ENCODE peak calls at places on chromosomes 4 and X, in ten cellular contexts. C, L, V, G, W, J, D, M, Y and F are unnamed samples.
A peak's percentile ranks its signal among the peaks of the same experiment; 100 is the strongest.

GRCh38 chr4:151604238-151604637 is 156.6 kb downstream of the GATB start:
- DNase-seq in C (no peak), L (no peak), V (no peak), G (peak; percentile 50), W (peak; percentile 27), J (peak; percentile 6), D (no peak), M (no peak), Y (peak; percentile 36), F (peak; percentile 7)

GRCh38 chr4:140302151-140302859 is 71.1 kb upstream of the SCOC start:
- DNase-seq in C (no peak), L (no peak), V (no peak), G (no peak), W (no peak), J (no peak), D (no peak), M (no peak), Y (no peak), F (no peak)

GRCh38 chr4:1247811-1248261 is 1.1 kb downstream of the CTBP1 start:
- DNase-seq in C (peak; percentile 4), L (peak; percentile 62), V (no peak), G (no peak), W (no peak), J (no peak), D (no peak), M (no peak), Y (no peak), F (no peak)

GRCh38 chr4:81495308-81495707 is 23.6 kb upstream of the RASGEF1B start:
- DNase-seq in C (no peak), L (no peak), V (no peak), G (no peak), W (no peak), J (no peak), D (no peak), M (no peak), Y (no peak), F (no peak)

GRCh38 chr4:146975535-146975934 is 29.9 kb upstream of the TTC29 start:
- DNase-seq in C (no peak), L (no peak), V (no peak), G (no peak), W (no peak), J (no peak), D (no peak), M (no peak), Y (no peak), F (no peak)

GRCh38 chr4:71186566-71187398 is 152.0 kb upstream of the SLC4A4 start:
- DNase-seq in C (peak; percentile 47), L (peak; percentile 91), V (peak; percentile 72), G (peak; percentile 66), W (no peak), J (peak; percentile 29), D (peak; percentile 26), M (peak; percentile 23), Y (peak; percentile 15), F (no peak)

GRCh38 chr4:124804584-124804983 is 92.1 kb upstream of the ANKRD50 start:
- DNase-seq in C (peak; percentile 33), L (no peak), V (no peak), G (peak; percentile 3), W (no peak), J (no peak), D (no peak), M (no peak), Y (no peak), F (no peak)

GRCh38 chrX:131763674-131764073 is 219.8 kb downstream of the OR13H1 start:
- DNase-seq in C (peak; percentile 46), L (no peak), V (no peak), G (no peak), W (peak; percentile 82), J (peak; percentile 69), D (peak; percentile 74), M (no peak), Y (no peak), F (peak; percentile 72)

GRCh38 chrX:107683124-107683895 is 55.0 kb downstream of the PRPS1 start:
- DNase-seq in C (no peak), L (no peak), V (no peak), G (peak; percentile 54), W (no peak), J (no peak), D (no peak), M (no peak), Y (no peak), F (no peak)

GRCh38 chrX:1928805-1929204 is 313.9 kb downstream of the ASMT start:
- DNase-seq in C (no peak), L (no peak), V (no peak), G (no peak), W (no peak), J (no peak), D (no peak), M (no peak), Y (no peak), F (no peak)

DNA sequence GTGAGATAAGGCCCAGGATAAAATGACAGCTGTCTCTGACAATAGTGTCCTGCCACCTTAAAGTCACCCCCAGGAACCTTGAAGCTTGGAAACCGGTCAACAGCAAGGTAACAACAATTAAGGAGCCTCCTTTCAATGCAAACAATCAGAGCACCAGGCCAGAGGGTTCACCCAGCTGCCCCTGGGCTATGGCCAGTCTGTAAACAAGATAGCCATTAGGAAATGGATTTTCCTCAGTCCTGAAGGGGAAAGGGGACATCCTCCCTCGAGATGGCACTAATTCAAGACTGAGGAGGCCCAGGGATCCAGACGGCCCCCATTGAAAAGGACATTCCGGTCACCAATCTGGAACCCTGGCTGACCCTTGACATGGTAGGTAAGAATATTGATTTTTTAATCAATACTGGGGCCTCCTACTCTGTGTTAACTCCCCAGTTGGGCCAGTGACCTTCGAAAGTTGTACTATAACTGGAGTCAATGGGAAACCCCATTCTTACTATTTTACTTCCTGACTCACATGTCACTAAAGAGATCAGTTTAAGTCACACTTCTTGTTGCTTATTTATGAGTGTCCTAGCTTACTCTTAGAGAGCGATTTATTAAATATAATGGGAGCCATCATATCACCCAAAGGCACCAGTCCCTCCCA is 61.7 kb upstream of the CT45A1 start:
- DNase-seq in C (no peak), L (no peak), V (no peak), G (no peak), W (no peak), J (no peak), D (no peak), M (no peak), Y (no peak), F (peak; percentile 2)
- H3K4me3 ChIP-seq in C (no peak overlapping the region), L (no peak overlapping the region), V (no peak overlapping the region), G (no peak overlapping the region), W (no peak overlapping the region), J (no peak overlapping the region), D (no peak overlapping the region), M (no peak overlapping the region), Y (no peak overlapping the region), F (no peak overlapping the region)

GRCh38 chrX:19513383-19513782 is 1.9 kb downstream of the MAP3K15 start:
- DNase-seq in C (no peak), L (no peak), V (peak; percentile 45), G (no peak), W (no peak), J (peak; percentile 8), D (no peak), M (peak; percentile 6), Y (no peak), F (no peak)

GRCh38 chrX:19512961-19513360 is 2.3 kb downstream of the MAP3K15 start:
- DNase-seq in C (no peak), L (no peak), V (no peak), G (no peak), W (no peak), J (no peak), D (no peak), M (no peak), Y (no peak), F (no peak)

GRCh38 chrX:19515615-19516105 is 352 bp upstream of the MAP3K15 start:
- DNase-seq in C (no peak), L (no peak), V (no peak), G (no peak), W (no peak), J (peak; percentile 14), D (no peak), M (no peak), Y (no peak), F (no peak)

GRCh38 chrX:19512359-19512758 is 2.9 kb downstream of the MAP3K15 start:
- DNase-seq in C (no peak), L (no peak), V (no peak), G (no peak), W (no peak), J (no peak), D (no peak), M (no peak), Y (no peak), F (no peak)

GRCh38 chrX:19514791-19515614 is at the start of gene MAP3K15:
- DNase-seq in C (no peak), L (peak; percentile 58), V (peak; percentile 59), G (peak; percentile 2), W (no peak), J (peak; percentile 66), D (peak; percentile 18), M (peak; percentile 59), Y (peak; percentile 49), F (peak; percentile 24)
- TF ChIP-seq CTCF in C (no peak), L (no peak), V (no peak), G (no peak), W (no peak), J (peak; percentile 70), D (no peak), M (no peak), Y (no peak), F (no peak)

DNA sequence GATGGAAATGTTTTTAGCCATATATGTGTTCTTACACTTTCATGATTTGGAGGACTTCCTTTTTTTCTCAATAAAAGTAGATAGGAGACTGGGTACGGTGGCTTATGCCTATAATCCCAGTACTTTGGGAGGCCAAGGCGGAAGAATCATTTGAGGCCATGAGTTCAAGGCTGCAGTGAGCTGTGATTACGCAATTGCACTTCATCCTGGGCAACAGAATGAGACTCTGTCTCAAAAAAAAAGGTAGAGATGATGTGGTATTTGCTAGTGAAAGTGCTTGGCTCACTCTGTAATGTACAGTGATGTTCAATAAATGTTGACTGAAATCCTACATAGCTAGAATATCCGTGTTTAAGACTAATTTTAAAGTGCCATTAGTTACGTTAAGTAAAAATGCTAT is 27.4 kb downstream of the KLHL2 start:
- DNase-seq in C (no peak), L (no peak), V (no peak), G (no peak), W (no peak), J (no peak), D (no peak), M (no peak), Y (no peak), F (no peak)
- H3K4me3 ChIP-seq in C (no peak overlapping the region), L (no peak overlapping the region), V (no peak overlapping the region), G (no peak overlapping the region), W (no peak overlapping the region), J (no peak overlapping the region), D (no peak overlapping the region), M (no peak overlapping the region), Y (no peak overlapping the region), F (no peak overlapping the region)

DNA sequence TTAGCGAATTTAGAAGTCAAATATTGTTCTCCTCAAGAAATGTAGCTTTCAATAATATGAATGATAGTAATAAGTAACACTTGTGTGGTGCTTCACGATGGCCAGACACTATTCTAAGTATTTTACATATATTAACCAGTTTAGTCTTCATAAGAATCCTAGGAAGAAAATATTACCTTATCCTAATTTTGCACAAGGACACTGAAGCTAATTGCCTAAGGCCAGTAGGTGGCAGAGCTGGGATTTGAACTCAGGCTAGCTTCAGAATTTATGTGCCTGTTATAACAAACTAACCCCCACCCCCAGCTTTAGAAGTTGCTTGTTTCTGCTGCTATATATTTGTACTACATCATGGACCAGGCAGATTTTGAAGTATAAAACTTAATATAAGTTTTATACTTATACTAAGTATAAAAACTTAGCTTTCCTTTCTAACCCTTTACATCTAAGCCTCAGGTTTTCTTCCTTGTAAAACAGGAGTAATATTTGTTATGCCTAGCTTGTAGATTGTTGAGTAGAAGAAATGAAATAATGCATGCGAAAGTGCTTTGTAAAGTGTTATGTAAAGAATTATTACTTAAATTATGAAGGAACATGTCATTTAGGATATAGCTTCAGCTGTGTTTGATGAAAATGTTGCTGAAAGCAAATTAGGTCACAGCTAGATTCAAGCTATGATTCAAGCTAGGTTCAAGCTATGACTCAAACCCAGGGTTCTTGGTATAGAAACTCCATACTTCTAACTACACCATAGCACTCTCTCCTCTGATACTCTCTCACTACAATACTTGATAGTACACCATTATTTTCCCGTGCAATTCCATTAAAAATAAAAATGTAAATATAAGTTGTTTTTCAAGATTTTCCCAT is 4.2 kb upstream of the CDS1 start:
- DNase-seq in C (peak; percentile 37), L (peak; percentile 61), V (no peak), G (peak; percentile 79), W (peak; percentile 38), J (peak; percentile 13), D (no peak), M (peak; percentile 33), Y (peak; percentile 36), F (peak; percentile 41)
- TF ChIP-seq CTCF in C (peak; percentile 65), L (peak; percentile 77), V (peak; percentile 38), G (peak; percentile 73), W (peak; percentile 79), J (peak; percentile 58), D (peak; percentile 49), M (peak; percentile 63), Y (peak; percentile 73), F (peak; percentile 40)